ENCODE peak calls at places on chromosome 10, in ten cellular contexts. C, R, L, F, A, U, D, B, I and M are unnamed samples.
A peak's percentile ranks its signal among the peaks of the same experiment; 100 is the strongest.

GRCh38 chr10:70197235-70197952 is 27.1 kb upstream of the SAR1A start:
- DNase-seq in B (no peak), I (no peak), D (no peak), A (no peak), F (no peak), U (no peak), R (no peak), C (no peak), L (no peak), M (peak; percentile 30)

GRCh38 chr10:111725035-111725434 is 458.5 kb downstream of the GPAM start:
- DNase-seq in F (no peak), A (no peak), C (no peak), L (no peak), D (no peak), R (no peak), B (no peak), U (no peak), I (no peak), M (no peak)

GRCh38 chr10:38605153-38605661 is 511.1 kb downstream of the ZNF37A start:
- DNase-seq in B (no peak), C (no peak), L (no peak), U (no peak), F (no peak), I (no peak), D (no peak), A (no peak), R (no peak), M (no peak)

GRCh38 chr10:95480901-95481491 is 80.2 kb downstream of the SORBS1 start:
- DNase-seq in B (no peak), I (no peak), C (peak; percentile 36), F (no peak), D (no peak), R (no peak), U (no peak), A (no peak), L (no peak), M (no peak)

GRCh38 chr10:62980697-62981495 is 152.2 kb upstream of the NRBF2 start:
- DNase-seq in D (no peak), U (no peak), C (no peak), I (no peak), A (no peak), B (peak; percentile 31), F (no peak), R (no peak), L (no peak), M (no peak)

GRCh38 chr10:130333185-130333584 is 197.0 kb downstream of the GLRX3 start:
- DNase-seq in D (peak; percentile 46), C (no peak), U (no peak), A (no peak), L (no peak), I (no peak), R (no peak), B (no peak), F (no peak), M (peak; percentile 66)

GRCh38 chr10:12418000-12418399 is 68.7 kb downstream of the CAMK1D start:
- DNase-seq in D (no peak), L (no peak), R (no peak), I (peak; percentile 82), F (no peak), U (no peak), B (no peak), C (peak; percentile 36), A (no peak), M (no peak)

GRCh38 chr10:132421377-132422168 is 24.6 kb downstream of the PWWP2B start:
- DNase-seq in A (no peak), R (no peak), L (no peak), F (no peak), D (peak; percentile 7), U (peak; percentile 72), I (peak; percentile 92), C (no peak), B (no peak), M (peak; percentile 92)

GRCh38 chr10:80540644-80541143 is 3.0 kb downstream of the SH2D4B start:
- DNase-seq in C (no peak), B (no peak), F (no peak), L (no peak), R (no peak), A (no peak), D (no peak), I (peak; percentile 30), U (no peak), M (no peak)

GRCh38 chr10:69319911-69320316 is 41.6 kb downstream of the HK1 start:
- DNase-seq in L (no peak), B (no peak), U (no peak), F (no peak), I (no peak), A (no peak), R (no peak), D (no peak), C (no peak), M (no peak)

GRCh38 chr10:109914966-109915365 is 8.3 kb downstream of the XPNPEP1 start:
- DNase-seq in I (no peak), U (no peak), F (no peak), D (no peak), A (no peak), L (no peak), R (peak; percentile 28), B (peak; percentile 72), C (peak; percentile 92), M (peak; percentile 92)

GRCh38 chr10:73899401-73899780 is 11.5 kb upstream of the PLAU start:
- DNase-seq in U (no peak), B (peak; percentile 51), L (no peak), A (no peak), I (no peak), D (no peak), R (no peak), C (peak; percentile 94), F (no peak), M (peak; percentile 62)

GRCh38 chr10:24680647-24681475 is 42.8 kb downstream of the ARHGAP21 start:
- DNase-seq in F (no peak), R (no peak), L (no peak), D (no peak), A (no peak), U (no peak), C (peak; percentile 54), B (no peak), I (no peak), M (no peak)

GRCh38 chr10:89390875-89391576 is 1.4 kb upstream of the IFIT1 start:
- DNase-seq in D (no peak), L (no peak), F (no peak), A (peak; percentile 1), B (no peak), R (no peak), U (no peak), I (no peak), C (no peak), M (no peak)

GRCh38 chr10:28738200-28738599 is 60.9 kb downstream of the BAMBI start:
- DNase-seq in F (no peak), U (peak; percentile 32), I (no peak), R (no peak), A (no peak), L (no peak), B (no peak), C (no peak), D (peak; percentile 43), M (peak; percentile 19)